ENCODE peak calls at places on chromosomes 7 and 10, in five cellular contexts. X, H, L, D and Y are unnamed samples.

GRCh38 chr10:64430690-64431323 is 909.6 kb downstream of the REEP3 start:
- DNase-seq in X (peak; percentile 61), H (peak; percentile 59), L (peak; percentile 21), D (no peak), Y (peak; percentile 81)

GRCh38 chr10:61857746-61858145 is 43.8 kb upstream of the ARID5B start:
- DNase-seq in X (no peak), H (no peak), L (no peak), D (no peak), Y (no peak)

GRCh38 chr10:116833986-116834760 is 15.1 kb upstream of the ENO4 start:
- DNase-seq in X (no peak), H (peak; percentile 77), L (peak; percentile 69), D (peak; percentile 18), Y (no peak)

GRCh38 chr10:23195846-23196200 is 3.7 kb downstream of the PTF1A start:
- DNase-seq in X (no peak), H (no peak), L (peak; percentile 32), D (no peak), Y (no peak)

GRCh38 chr10:18205098-18205834 is 65.0 kb downstream of the CACNB2 start:
- DNase-seq in X (no peak), H (no peak), L (no peak), D (no peak), Y (no peak)

GRCh38 chr10:34171957-34172527 is 643.1 kb downstream of the PARD3 start:
- DNase-seq in X (no peak), H (no peak), L (no peak), D (no peak), Y (peak; percentile 79)

GRCh38 chr7:73519867-73520672 is 2.0 kb downstream of the BAZ1B start:
- DNase-seq in X (peak; percentile 13), H (no peak), L (peak; percentile 41), D (no peak), Y (no peak)

GRCh38 chr10:86100581-86101061 is 266.0 kb downstream of the GRID1 start:
- DNase-seq in X (peak; percentile 45), H (peak; percentile 14), L (peak; percentile 72), D (no peak), Y (peak; percentile 23)

GRCh38 chr7:92325850-92326249 is 80.1 kb downstream of the ANKIB1 start:
- DNase-seq in X (no peak), H (no peak), L (no peak), D (no peak), Y (no peak)

GRCh38 chr7:45682836-45683555 is 108.8 kb downstream of the ADCY1 start:
- DNase-seq in X (peak; percentile 2), H (no peak), L (no peak), D (no peak), Y (peak; percentile 2)

GRCh38 chr10:45421231-45422097 is 47.4 kb downstream of the ALOX5 start:
- DNase-seq in X (no peak), H (no peak), L (no peak), D (no peak), Y (no peak)

GRCh38 chr7:98872328-98872924 is 2.6 kb upstream of the TMEM130 start:
- DNase-seq in X (peak; percentile 30), H (no peak), L (peak; percentile 57), D (no peak), Y (peak; percentile 39)

GRCh38 chr7:130063036-130063435 is 7.3 kb upstream of the KLHDC10 start:
- DNase-seq in X (peak; percentile 54), H (peak; percentile 55), L (peak; percentile 53), D (peak; percentile 46), Y (peak; percentile 73)

GRCh38 chr10:110395350-110396283 is 90.9 kb upstream of the SMNDC1 start:
- DNase-seq in X (peak; percentile 97), H (no peak), L (no peak), D (no peak), Y (peak; percentile 76)

GRCh38 chr7:93723424-93724124 is 149.1 kb upstream of the CALCR start:
- DNase-seq in X (no peak), H (no peak), L (no peak), D (no peak), Y (no peak)

GRCh38 chr7:68613897-68614296 is 984.4 kb upstream of the AUTS2 start:
- DNase-seq in X (no peak), H (no peak), L (no peak), D (no peak), Y (no peak)